ENCODE peak calls at places on chromosomes 5 and 9, in five cellular contexts. Y is left ventricle myocardium inferior, B is psoas muscle, U is GM23338, P is transverse colon. T is an unnamed sample.

GRCh38 chr9:124792976-124793594 is 16.2 kb downstream of the OLFML2A start:
- DNase-seq in P (no peak), U (no peak), Y (no peak), B (peak; percentile 86), T (peak; percentile 81)

GRCh38 chr5:139079969-139080368 is 118.2 kb downstream of the SIL1 start:
- DNase-seq in U (no peak), B (no peak), P (no peak), Y (no peak), T (no peak)

GRCh38 chr9:109797509-109797908 is 17.5 kb downstream of the PALM2AKAP2 start:
- DNase-seq in Y (no peak), P (no peak), B (no peak), U (no peak), T (no peak)

GRCh38 chr5:98796197-98796972 is 22.9 kb downstream of the RGMB start:
- DNase-seq in P (peak; percentile 55), U (peak; percentile 81), Y (no peak), B (no peak), T (peak; percentile 29)

GRCh38 chr5:151694035-151694485 is 7.3 kb upstream of the SPARC start:
- DNase-seq in P (no peak), U (no peak), Y (no peak), B (no peak), T (no peak)

GRCh38 chr9:107239474-107239873 is 43.6 kb upstream of the RAD23B start:
- DNase-seq in Y (no peak), U (no peak), P (no peak), B (no peak), T (no peak)

GRCh38 chr9:127612993-127613954 is 1.2 kb downstream of the STXBP1 start:
- DNase-seq in P (peak; percentile 54), Y (peak; percentile 82), U (peak; percentile 81), B (peak; percentile 82), T (peak; percentile 79)

GRCh38 chr5:139982157-139982974 is 60.7 kb downstream of the NRG2 start:
- DNase-seq in U (no peak), B (no peak), Y (peak; percentile 29), P (peak; percentile 12), T (no peak)

GRCh38 chr9:137589441-137590122 is 730 bp downstream of the ZMYND19 start:
- DNase-seq in B (no peak), P (no peak), Y (no peak), U (peak; percentile 25), T (no peak)

GRCh38 chr5:119411291-119411934 is 40.9 kb upstream of the HSD17B4 start:
- DNase-seq in Y (no peak), B (no peak), P (no peak), U (no peak), T (no peak)

GRCh38 chr5:132388244-132389050 is 18.9 kb downstream of the SLC22A5 start:
- DNase-seq in B (no peak), U (no peak), P (peak; percentile 30), Y (no peak), T (peak; percentile 60)

GRCh38 chr9:130689937-130690700 is 3.5 kb upstream of the EXOSC2 start:
- DNase-seq in B (no peak), U (peak; percentile 95), P (peak; percentile 83), Y (no peak), T (peak; percentile 93)

GRCh38 chr9:127903557-127904475 is 4.4 kb upstream of the ST6GALNAC6 start:
- DNase-seq in P (peak; percentile 91), U (peak; percentile 88), Y (peak; percentile 81), B (peak; percentile 86), T (no peak)

GRCh38 chr5:97554992-97555981 is 372.2 kb upstream of the RIOK2 start:
- DNase-seq in B (no peak), U (no peak), Y (no peak), P (no peak), T (no peak)

GRCh38 chr9:2838984-2839367 is 4.9 kb downstream of the PUM3 start:
- DNase-seq in U (no peak), B (no peak), Y (no peak), P (no peak), T (no peak)

GRCh38 chr5:38267372-38267771 is 9.0 kb downstream of the EGFLAM start:
- DNase-seq in P (no peak), B (no peak), U (no peak), Y (no peak), T (no peak)

GRCh38 chr5:35717718-35718117 is 100.1 kb downstream of the SPEF2 start:
- DNase-seq in Y (no peak), P (no peak), U (peak; percentile 30), B (no peak), T (no peak)

GRCh38 chr9:5971740-5972139 is 43.7 kb downstream of the RANBP6 start:
- DNase-seq in Y (no peak), P (no peak), B (no peak), U (no peak), T (no peak)

GRCh38 chr5:68456756-68457217 is 241.2 kb downstream of the PIK3R1 start:
- DNase-seq in P (peak; percentile 25), Y (no peak), B (no peak), U (no peak), T (no peak)

GRCh38 chr5:173028811-173029327 is 27.3 kb upstream of the CREBRF start:
- DNase-seq in Y (no peak), P (no peak), B (no peak), U (no peak), T (no peak)

GRCh38 chr5:115246361-115246991 is 16.2 kb downstream of the PGGT1B start:
- DNase-seq in Y (no peak), U (peak; percentile 75), B (no peak), P (no peak), T (no peak)

GRCh38 chr5:9316041-9316440 is 229.8 kb downstream of the SEMA5A start:
- DNase-seq in B (no peak), P (no peak), U (no peak), Y (no peak), T (no peak)

GRCh38 chr9:34985311-34985899 is 4.1 kb upstream of the DNAJB5 start:
- DNase-seq in P (peak; percentile 71), B (no peak), U (peak; percentile 84), Y (peak; percentile 43), T (peak; percentile 31)

GRCh38 chr5:100823812-100824211 is 79.3 kb downstream of the ST8SIA4 start:
- DNase-seq in B (no peak), Y (no peak), P (no peak), U (no peak), T (no peak)

GRCh38 chr5:152349683-152350526 is 55.2 kb downstream of the NMUR2 start:
- DNase-seq in P (peak; percentile 8), U (peak; percentile 70), Y (peak; percentile 28), B (peak; percentile 47), T (no peak)

DNA sequence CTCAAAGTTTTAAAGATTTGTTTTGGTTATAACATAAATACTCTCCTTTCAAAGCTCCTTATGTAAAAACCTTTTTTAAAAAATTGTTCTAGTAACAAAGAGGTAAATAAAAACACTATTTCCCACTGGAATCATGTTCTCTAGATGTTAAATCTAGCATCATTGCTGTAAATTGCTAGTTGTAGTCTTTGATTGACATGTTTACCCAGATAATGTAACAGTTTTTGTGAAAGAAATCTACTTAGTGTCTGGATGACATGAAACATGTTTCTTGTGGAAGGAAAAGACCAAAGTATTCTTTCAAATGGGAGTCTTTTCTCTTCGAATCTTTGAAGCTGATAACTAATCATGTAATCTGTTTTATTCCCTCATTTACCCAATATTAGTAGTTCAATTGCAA is 1565.9 kb upstream of the WWC1 start:
- DNase-seq in U (no peak), P (no peak), B (no peak), Y (no peak), T (no peak)
- H3K4me3 ChIP-seq in U (no peak overlapping the region), P (no peak overlapping the region), B (no peak overlapping the region), Y (no peak overlapping the region), T (no peak overlapping the region)

DNA sequence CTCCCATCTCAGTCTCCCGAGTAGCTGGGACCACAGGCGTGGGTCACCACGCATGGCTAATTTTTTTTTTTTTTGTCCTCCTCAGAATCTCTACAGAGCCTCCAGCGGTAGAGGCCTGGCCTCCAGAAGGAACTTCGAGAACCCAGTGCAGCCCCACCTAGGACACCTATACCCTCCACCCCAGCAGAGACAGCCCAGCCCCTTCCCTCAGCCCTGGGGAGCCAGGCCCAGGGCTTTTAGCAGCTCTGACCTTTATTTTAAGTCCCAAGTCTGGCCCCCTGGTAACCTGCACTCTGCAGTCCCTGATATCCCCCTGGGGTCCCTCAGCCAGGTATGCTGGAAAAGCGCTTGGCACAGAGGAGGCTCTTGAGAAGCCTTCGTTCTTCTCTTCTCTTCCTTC is 5.2 kb downstream of the GLIPR2 start:
- DNase-seq in B (no peak), Y (no peak), P (no peak), U (no peak), T (no peak)
- H3K27ac ChIP-seq in B (no peak overlapping the region), Y (peak overlapping the region; percentile 70), P (peak overlapping the region; percentile 89), U (no peak overlapping the region), T (peak overlapping the region; percentile 81)

DNA sequence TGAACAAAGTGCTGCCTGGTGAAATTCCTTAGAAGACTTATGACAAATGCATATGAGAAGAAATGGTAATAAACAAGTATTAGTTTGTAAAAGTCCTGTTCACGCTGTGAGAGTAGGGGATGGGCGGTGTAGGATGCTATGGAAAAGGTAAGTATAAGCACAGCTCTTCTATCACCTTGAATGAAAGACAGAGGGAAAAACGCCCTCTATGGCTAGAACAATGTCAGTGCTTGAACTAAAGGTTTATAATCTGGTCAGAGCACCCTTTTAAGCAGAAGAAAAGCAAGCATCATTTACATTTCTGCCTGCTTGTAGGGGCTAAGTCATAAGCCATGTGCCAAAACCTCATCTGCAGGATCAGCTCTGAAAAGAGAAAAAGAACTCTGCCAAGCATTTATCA is 115.2 kb downstream of the LHFPL2 start:
- DNase-seq in U (peak; percentile 77), Y (no peak), P (no peak), B (no peak), T (no peak)
- TF ChIP-seq CTCF in U (peak; percentile 62), Y (peak; percentile 44), P (no peak), B (peak; percentile 11), T (peak; percentile 28)

GRCh38 chr5:178340187-178340586 is 107.6 kb upstream of the PHYKPL start:
- DNase-seq in U (no peak), B (peak; percentile 16), Y (no peak), P (no peak), T (no peak)

GRCh38 chr5:178338126-178338749 is 105.6 kb upstream of the PHYKPL start:
- DNase-seq in B (peak; percentile 28), U (no peak), P (no peak), Y (no peak), T (no peak)

GRCh38 chr5:178339272-178339671 is 106.7 kb upstream of the PHYKPL start:
- DNase-seq in P (no peak), Y (no peak), B (no peak), U (no peak), T (no peak)

GRCh38 chr5:178336889-178337785 is 104.5 kb upstream of the PHYKPL start:
- DNase-seq in Y (no peak), P (no peak), B (peak; percentile 52), U (peak; percentile 43), T (no peak)

GRCh38 chr5:178338750-178339144 is 106.1 kb upstream of the PHYKPL start:
- DNase-seq in P (no peak), U (no peak), B (peak; percentile 6), Y (no peak), T (no peak)
- H3K4me3 ChIP-seq in P (no peak overlapping the region), U (no peak overlapping the region), B (no peak overlapping the region), Y (no peak overlapping the region), T (no peak overlapping the region)

DNA sequence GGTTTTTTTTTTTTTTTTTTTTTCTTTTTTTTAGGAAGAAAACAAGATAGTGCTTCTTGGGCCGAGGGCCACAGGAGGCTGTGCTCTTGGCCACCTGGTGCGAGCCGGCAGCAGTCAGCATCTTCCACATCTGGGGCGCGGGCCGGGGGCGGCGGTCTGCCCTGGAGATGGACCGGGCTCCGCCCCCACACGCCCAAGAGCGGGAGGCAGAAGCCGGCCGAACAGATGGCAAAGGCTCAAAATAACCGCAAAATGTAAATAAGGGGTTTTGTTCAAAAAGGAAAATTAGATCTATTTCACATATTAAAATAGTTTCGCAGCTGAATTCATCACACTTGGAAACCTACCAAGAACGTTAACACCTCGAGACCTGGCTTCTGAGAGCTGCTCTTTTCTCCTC is 51.5 kb upstream of the UBAC1 start:
- DNase-seq in U (no peak), P (peak; percentile 41), B (peak; percentile 59), Y (peak; percentile 35), T (no peak)
- H3K27ac ChIP-seq in U (peak overlapping the region; percentile 50), P (peak overlapping the region; percentile 67), B (peak overlapping the region; percentile 55), Y (peak overlapping the region; percentile 78), T (peak overlapping the region; percentile 65)